ENCODE peak calls at places on chromosomes 7 and 10, in six cellular contexts. D, N, V, E, Q and Y are unnamed samples.

GRCh38 chr7:13908667-13909382 is 80.6 kb downstream of the ETV1 start:
- DNase-seq in D (no peak), N (no peak), V (no peak), E (no peak), Q (no peak), Y (no peak)

GRCh38 chr7:112399501-112399900 is 50.8 kb upstream of the IFRD1 start:
- DNase-seq in D (no peak), N (no peak), V (no peak), E (no peak), Q (no peak), Y (no peak)

GRCh38 chr10:62610649-62611229 is 193.8 kb upstream of the ADO start:
- DNase-seq in D (peak), N (peak), V (no peak), E (peak), Q (peak), Y (peak)

GRCh38 chr10:99888623-99889022 is 106.2 kb downstream of the ABCC2 start:
- DNase-seq in D (no peak), N (no peak), V (no peak), E (no peak), Q (no peak), Y (no peak)

GRCh38 chr10:111820471-111820870 is 363.1 kb downstream of the GPAM start:
- DNase-seq in D (no peak), N (no peak), V (no peak), E (no peak), Q (no peak), Y (no peak)

GRCh38 chr7:126185959-126186580 is 1066.7 kb downstream of the GRM8 start:
- DNase-seq in D (no peak), N (no peak), V (no peak), E (peak), Q (no peak), Y (no peak)

GRCh38 chr7:112290065-112290464 is 83.6 kb downstream of the ZNF277 start:
- DNase-seq in D (no peak), N (no peak), V (no peak), E (no peak), Q (no peak), Y (no peak)

GRCh38 chr10:133393401-133394063 is 425 bp upstream of the MTG1 start:
- DNase-seq in D (no peak), N (no peak), V (no peak), E (no peak), Q (no peak), Y (no peak)

GRCh38 chr7:45579386-45579785 is 5.2 kb downstream of the ADCY1 start:
- DNase-seq in D (no peak), N (no peak), V (no peak), E (no peak), Q (no peak), Y (no peak)

GRCh38 chr7:27164381-27165088 is 802 bp downstream of the HOXA9 start:
- DNase-seq in D (no peak), N (no peak), V (no peak), E (no peak), Q (no peak), Y (no peak)

GRCh38 chr10:84076540-84077195 is 62.6 kb upstream of the GHITM start:
- DNase-seq in D (peak), N (no peak), V (no peak), E (no peak), Q (peak), Y (peak)

GRCh38 chr10:34526758-34527730 is 288.1 kb downstream of the PARD3 start:
- DNase-seq in D (no peak), N (no peak), V (no peak), E (no peak), Q (no peak), Y (no peak)

GRCh38 chr7:70498633-70499032 is 633.3 kb upstream of the GALNT17 start:
- DNase-seq in D (no peak), N (no peak), V (no peak), E (no peak), Q (no peak), Y (no peak)

DNA sequence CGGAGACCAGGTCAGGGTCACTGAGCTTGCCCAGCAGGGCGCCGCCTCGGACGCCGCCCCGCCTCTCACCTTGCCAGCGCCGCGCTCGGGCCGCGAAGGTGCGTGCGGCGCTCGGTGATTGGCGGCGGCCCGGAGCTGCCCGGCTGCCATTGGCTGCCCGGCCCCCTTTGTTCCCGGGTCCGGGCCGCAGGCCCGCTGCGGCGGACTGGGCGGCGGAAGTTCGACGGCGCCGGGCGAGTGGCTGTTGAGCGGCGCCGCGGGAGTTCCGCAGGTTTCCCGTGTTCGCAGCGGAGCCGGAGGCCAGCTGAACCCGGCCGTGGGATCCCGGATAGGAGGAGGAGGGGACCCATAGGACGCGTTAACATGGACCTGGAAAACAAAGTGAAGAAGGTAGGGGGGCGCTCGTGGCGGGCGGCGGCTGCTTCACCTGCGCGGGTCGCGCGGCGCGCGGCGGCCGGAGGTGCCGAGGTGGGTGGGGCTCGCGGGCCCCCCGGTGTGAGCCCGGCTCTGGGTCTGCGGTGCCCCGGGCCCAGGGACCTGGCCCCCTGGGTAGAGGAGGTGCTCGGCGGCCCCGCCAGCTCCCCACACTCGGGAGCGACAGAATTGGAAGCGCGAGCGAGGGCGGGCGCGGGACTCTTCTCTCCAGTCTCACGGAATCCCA is at the start of gene TES:
- DNase-seq in D (peak), N (peak), V (no peak), E (peak), Q (peak), Y (peak)
- TF ChIP-seq POLR2A in D (no peak), N (peak), V (peak), E (peak), Q (no peak), Y (no peak)

GRCh38 chr10:73774637-73775036 is 7.2 kb upstream of the CHCHD1 start:
- DNase-seq in D (peak), N (no peak), V (no peak), E (no peak), Q (peak), Y (no peak)
- TF ChIP-seq TAF1 in D (no peak), N (no peak), V (no peak), E (no peak), Q (no peak), Y (no peak)

GRCh38 chr7:16883918-16884317 is 2.1 kb upstream of the AGR3 start:
- DNase-seq in D (no peak), N (no peak), V (no peak), E (no peak), Q (no peak), Y (no peak)

GRCh38 chr7:16881809-16882208 is at the start of gene AGR3:
- DNase-seq in D (no peak), N (no peak), V (no peak), E (no peak), Q (no peak), Y (no peak)

DNA sequence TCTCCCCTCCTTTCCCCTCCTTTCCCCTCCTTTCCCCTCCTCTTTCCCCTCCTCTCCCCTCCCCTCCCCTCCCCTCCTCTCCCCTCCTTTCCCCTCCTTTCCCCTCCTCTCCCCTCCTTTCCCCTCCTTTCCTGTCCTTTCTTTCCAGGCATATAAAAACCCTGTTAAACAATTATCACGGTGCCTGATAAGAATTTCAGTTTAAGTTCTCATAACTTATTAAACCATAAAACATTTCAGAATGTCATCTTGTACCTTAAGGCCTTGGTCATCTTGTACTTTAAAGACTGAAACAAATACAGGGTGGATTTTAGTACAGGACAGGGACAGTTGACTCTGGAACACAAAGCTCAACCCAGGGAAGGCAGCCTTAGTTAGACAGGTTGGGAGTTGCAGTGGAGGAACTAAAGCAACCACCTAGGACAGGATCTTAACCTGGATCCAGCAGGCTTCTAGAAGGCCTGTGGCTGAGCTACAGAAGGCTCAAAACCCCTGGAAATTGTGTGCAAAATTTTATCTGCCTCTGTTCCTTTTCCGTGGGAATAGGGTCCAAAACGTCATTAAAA is 1.2 kb downstream of the AGR3 start:
- DNase-seq in D (no peak), N (no peak), V (no peak), E (no peak), Q (no peak), Y (no peak)
- TF ChIP-seq POLR2A in D (no peak), N (no peak), V (no peak), E (no peak), Q (no peak), Y (no peak)

GRCh38 chr10:58704226-58705200 is 191.8 kb downstream of the BICC1 start:
- DNase-seq in D (no peak), N (no peak), V (no peak), E (no peak), Q (no peak), Y (no peak)

GRCh38 chr10:58698777-58699356 is 186.2 kb downstream of the BICC1 start:
- DNase-seq in D (no peak), N (no peak), V (no peak), E (no peak), Q (no peak), Y (no peak)

GRCh38 chr10:58700576-58700975 is 187.9 kb downstream of the BICC1 start:
- DNase-seq in D (no peak), N (no peak), V (no peak), E (no peak), Q (no peak), Y (no peak)

GRCh38 chr10:58697691-58698090 is 185.0 kb downstream of the BICC1 start:
- DNase-seq in D (no peak), N (no peak), V (no peak), E (no peak), Q (no peak), Y (no peak)

DNA sequence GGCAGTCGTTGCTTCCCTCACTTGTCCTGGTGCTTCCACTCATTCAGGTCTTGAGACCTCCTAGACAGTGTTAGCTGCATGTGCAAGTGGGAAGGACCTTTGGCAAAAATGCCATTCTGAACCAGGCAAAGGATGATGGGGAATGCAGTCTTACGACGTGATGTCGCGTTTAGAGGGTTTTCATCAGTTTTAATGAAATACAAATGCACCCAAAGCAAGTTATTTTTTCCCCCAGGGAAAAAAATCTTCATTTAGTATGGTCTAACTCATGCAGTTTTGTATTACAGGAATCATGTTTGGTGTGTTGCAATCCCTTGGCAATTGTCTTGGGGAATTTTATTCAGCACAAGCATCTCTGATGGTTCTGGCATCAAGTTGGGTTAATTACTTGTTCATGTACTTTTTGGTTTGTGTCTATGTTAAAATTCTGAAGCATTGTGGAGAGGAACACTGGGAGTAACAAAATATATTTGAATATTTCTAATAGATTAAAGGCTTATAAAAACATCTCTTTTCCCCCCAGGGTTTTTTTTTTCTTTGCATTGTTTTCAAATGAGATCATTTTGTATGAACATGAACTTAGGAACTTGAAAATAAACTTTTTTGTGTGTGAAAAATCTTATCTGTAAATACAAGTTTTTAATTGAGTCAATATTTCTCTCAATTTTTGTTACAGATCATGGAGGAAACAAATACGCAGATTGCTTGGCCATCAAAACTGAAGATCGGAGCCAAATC is 188.9 kb downstream of the BICC1 start:
- DNase-seq in D (no peak), N (no peak), V (no peak), E (no peak), Q (no peak), Y (no peak)
- TF ChIP-seq TAF1 in D (no peak), N (no peak), V (no peak), E (no peak), Q (no peak), Y (no peak)

GRCh38 chr10:88154596-88155250 is 291.3 kb downstream of the PTEN start:
- DNase-seq in D (no peak), N (no peak), V (no peak), E (no peak), Q (no peak), Y (no peak)
- TF ChIP-seq POLR2A in D (no peak), N (no peak), V (no peak), E (no peak), Q (no peak), Y (no peak)

DNA sequence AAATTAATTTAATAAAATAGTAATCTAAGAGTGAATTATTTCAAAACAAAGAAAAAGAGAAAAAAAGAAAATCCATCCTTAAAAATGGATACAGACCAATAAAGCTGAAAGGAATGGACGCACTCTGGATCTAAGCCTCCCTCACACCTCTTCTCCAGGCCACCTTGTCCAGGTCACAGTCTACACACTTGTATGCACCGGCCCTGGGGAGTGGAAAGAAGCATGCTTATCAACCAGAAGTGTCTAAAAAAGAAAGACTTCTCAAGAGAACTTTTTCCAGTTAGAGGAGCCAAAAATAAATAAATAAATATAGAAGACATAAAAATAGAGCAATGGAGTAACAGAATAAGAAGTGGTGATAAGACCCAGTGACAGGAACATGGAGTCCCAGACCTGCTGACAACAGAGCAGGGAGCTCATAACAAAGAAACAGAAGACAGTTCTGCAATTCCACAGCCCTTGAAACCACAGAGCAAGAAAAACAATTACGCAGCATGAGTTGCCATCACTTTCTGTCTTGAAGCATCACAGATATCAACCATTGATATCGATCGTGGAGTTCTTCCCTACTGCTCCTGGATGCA is 311.7 kb upstream of the NFE2L3 start:
- DNase-seq in D (no peak), N (no peak), V (no peak), E (no peak), Q (no peak), Y (no peak)
- TF ChIP-seq TAF1 in D (no peak), N (no peak), V (no peak), E (no peak), Q (no peak), Y (no peak)

DNA sequence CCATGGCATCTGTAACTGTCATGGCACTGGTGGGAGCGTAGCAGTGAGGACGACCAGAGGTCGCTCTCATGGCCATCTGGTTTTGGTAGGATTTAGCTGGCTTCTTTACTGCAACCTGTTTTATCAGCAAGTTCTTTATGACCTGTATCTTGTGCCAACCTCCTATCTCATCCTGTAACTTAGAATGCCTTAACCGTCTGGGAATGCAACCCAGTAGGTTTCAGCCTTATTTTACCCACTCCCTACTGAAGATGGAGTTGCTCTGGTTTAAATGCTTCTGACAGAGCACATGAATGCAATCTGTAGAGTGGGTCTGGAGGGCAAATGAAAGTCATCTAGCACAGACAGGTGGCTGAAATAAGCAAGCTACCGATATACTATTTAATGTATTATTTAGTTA is 55.3 kb upstream of the OPN4 start:
- DNase-seq in D (no peak), N (no peak), V (no peak), E (peak), Q (no peak), Y (no peak)
- TF ChIP-seq POLR2A in D (no peak), N (no peak), V (no peak), E (no peak), Q (no peak), Y (no peak)

GRCh38 chr10:97474918-97475317 is 23.3 kb downstream of the MMS19 start:
- DNase-seq in D (no peak), N (no peak), V (no peak), E (no peak), Q (no peak), Y (no peak)
- TF ChIP-seq TAF1 in D (no peak), N (no peak), V (no peak), E (no peak), Q (no peak), Y (no peak)

DNA sequence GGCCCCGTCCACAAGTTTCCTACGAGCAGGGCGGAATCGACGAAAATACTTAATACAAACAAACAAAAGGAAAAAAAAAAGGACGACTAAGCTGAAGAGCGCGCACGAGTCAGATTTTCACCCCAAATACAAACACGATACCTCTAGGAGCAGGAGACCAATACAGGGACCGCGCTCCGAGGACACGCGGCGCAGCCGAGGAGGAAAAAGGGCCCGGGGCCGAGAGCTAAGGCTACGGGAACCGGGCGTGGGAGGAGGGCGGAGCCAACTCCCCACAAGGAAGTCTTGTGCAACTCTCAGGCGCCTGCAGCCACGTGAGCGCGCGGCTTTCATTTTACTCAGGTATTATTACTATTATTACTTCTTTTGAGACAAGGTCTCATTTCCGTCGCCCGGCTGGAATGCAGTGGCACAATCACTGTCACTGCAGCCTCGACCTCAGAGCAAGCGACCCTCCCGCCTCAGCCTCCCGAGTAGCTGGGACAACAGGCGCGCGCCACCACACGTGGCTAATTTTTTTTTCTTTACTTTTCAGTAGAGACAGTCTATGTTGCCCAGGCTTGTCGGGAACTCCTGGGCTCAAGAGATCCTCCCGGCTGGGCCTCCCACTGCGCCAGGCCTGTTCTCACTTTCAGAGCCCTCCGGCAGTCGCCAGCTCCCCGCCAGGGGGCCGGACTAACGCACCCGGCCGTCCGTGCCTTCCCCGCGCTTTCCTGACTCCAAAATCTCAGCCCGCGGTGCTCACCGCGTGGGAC is 1.2 kb downstream of the HNRNPF start:
- DNase-seq in D (peak), N (peak), V (no peak), E (peak), Q (peak), Y (peak)
- TF ChIP-seq POLR2A in D (peak), N (peak), V (peak), E (peak), Q (peak), Y (peak)

DNA sequence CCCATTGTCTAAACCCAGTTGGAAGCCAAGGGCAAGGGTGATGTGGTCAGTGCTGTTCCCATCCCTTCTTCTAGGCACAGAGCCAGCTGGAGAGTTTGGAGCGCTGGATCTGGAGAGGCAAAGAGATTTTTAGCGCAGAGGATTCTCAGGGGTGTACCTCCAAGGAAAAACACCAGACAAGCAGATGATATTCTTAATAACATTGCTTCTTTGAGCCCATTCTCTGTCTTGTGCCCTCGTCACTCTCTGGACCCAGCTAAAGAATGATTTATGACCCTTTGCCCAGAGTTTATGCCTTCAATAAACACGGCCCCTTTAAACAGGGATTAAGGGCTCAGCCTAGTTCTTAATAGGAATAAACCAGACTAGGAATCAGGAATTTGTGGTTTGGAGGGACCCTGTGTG is 4.7 kb upstream of the HIP1 start:
- DNase-seq in D (no peak), N (no peak), V (no peak), E (no peak), Q (no peak), Y (no peak)
- TF ChIP-seq TAF1 in D (no peak), N (no peak), V (no peak), E (no peak), Q (no peak), Y (no peak)